ENCODE peak calls at places on chromosomes 13 and 19, in five cellular contexts. D, N, P, L and M are unnamed samples.

GRCh38 chr13:24662195-24663088 is 17.8 kb upstream of the ATP12A start:
- DNase-seq in D (no peak), L (no peak), N (no peak), P (no peak), M (no peak)

GRCh38 chr19:48635966-48636858 is 967 bp downstream of the DBP start:
- DNase-seq in L (no peak), P (no peak), N (no peak), D (no peak), M (no peak)

GRCh38 chr19:49983645-49984229 is 22.8 kb upstream of the SIGLEC11 start:
- DNase-seq in L (peak), D (no peak), P (no peak), N (peak), M (no peak)

GRCh38 chr13:66216723-66217122 is 1013.4 kb downstream of the PCDH9 start:
- DNase-seq in P (no peak), D (no peak), L (no peak), N (no peak), M (no peak)

GRCh38 chr19:1248454-1249297 is at the start of gene MIDN:
- DNase-seq in D (peak), L (peak), P (peak), N (peak), M (peak)

GRCh38 chr13:72760189-72760588 is 21.5 kb downstream of the DIS3 start:
- DNase-seq in N (no peak), L (no peak), P (no peak), D (no peak), M (no peak)

GRCh38 chr19:44582581-44583265 is 30.6 kb upstream of the IGSF23 start:
- DNase-seq in D (no peak), L (no peak), P (no peak), N (peak), M (no peak)

GRCh38 chr19:40717325-40717879 is 490 bp downstream of the ITPKC start:
- DNase-seq in L (no peak), P (no peak), N (no peak), D (no peak), M (no peak)

GRCh38 chr13:110590577-110590976 is 24.8 kb upstream of the NAXD start:
- DNase-seq in P (no peak), L (no peak), N (no peak), D (no peak), M (no peak)

GRCh38 chr13:48775285-48775684 is 121.6 kb downstream of the CYSLTR2 start:
- DNase-seq in P (no peak), D (no peak), L (no peak), N (peak), M (no peak)

GRCh38 chr13:50320297-50320862 is 305.1 kb downstream of the KCNRG start:
- DNase-seq in N (peak), P (no peak), L (peak), D (no peak), M (no peak)

GRCh38 chr13:74974234-74974879 is 507.6 kb downstream of the TBC1D4 start:
- DNase-seq in D (no peak), P (no peak), L (no peak), N (no peak), M (no peak)

GRCh38 chr19:18481505-18482222 is 40.2 kb downstream of the ELL start:
- DNase-seq in L (no peak), D (no peak), N (no peak), P (no peak), M (no peak)

GRCh38 chr19:49421039-49421877 is 2.0 kb downstream of the PTH2 start:
- DNase-seq in L (peak), D (no peak), N (peak), P (peak), M (no peak)

GRCh38 chr19:13181747-13182388 is 31.7 kb downstream of the IER2 start:
- DNase-seq in N (peak), D (no peak), P (no peak), L (no peak), M (no peak)

GRCh38 chr13:58298556-58299135 is 667.1 kb downstream of the PCDH17 start:
- DNase-seq in L (no peak), N (no peak), D (no peak), P (no peak), M (no peak)

GRCh38 chr13:31595568-31595967 is 143.8 kb upstream of the RXFP2 start:
- DNase-seq in D (no peak), L (no peak), N (peak), P (no peak), M (no peak)

GRCh38 chr19:56507446-56508281 is at the start of gene ZNF471:
- DNase-seq in L (peak), P (peak), D (peak), N (peak), M (peak)

GRCh38 chr13:52850396-52851152 is 2.1 kb upstream of the PCDH8 start:
- DNase-seq in L (peak), D (no peak), P (peak), N (peak), M (no peak)

GRCh38 chr19:48685583-48685982 is 10.2 kb upstream of the FUT2 start:
- DNase-seq in L (no peak), D (no peak), P (no peak), N (no peak), M (no peak)

GRCh38 chr19:21604351-21604926 is 99.0 kb downstream of the ZNF429 start:
- DNase-seq in L (no peak), N (peak), P (no peak), D (no peak), M (no peak)

GRCh38 chr19:32691291-32691951 is at the start of gene NUDT19:
- DNase-seq in N (peak), D (peak), L (no peak), P (peak), M (peak)

GRCh38 chr13:32134241-32134801 is 102.7 kb downstream of the FRY start:
- DNase-seq in L (no peak), D (no peak), N (no peak), P (no peak), M (no peak)

GRCh38 chr19:38266981-38267597 is 2.7 kb downstream of the SPINT2 start:
- DNase-seq in N (no peak), D (no peak), P (no peak), L (no peak), M (no peak)

GRCh38 chr19:46201413-46202310 is 27.9 kb upstream of the IGFL1 start:
- DNase-seq in L (no peak), D (no peak), P (no peak), N (no peak), M (no peak)

GRCh38 chr19:47663911-47664771 is 49.1 kb upstream of the EHD2 start:
- DNase-seq in L (no peak), D (peak), P (no peak), N (peak), M (peak)

GRCh38 chr13:21973437-21974125 is 302.7 kb downstream of the FGF9 start:
- DNase-seq in D (no peak), P (no peak), N (no peak), L (no peak), M (no peak)

GRCh38 chr13:94061316-94061715 is 418.2 kb downstream of the DCT start:
- DNase-seq in L (no peak), N (peak), D (no peak), P (no peak), M (no peak)

GRCh38 chr13:113653264-113654174 is 4.5 kb downstream of the ATP4B start:
- DNase-seq in D (no peak), L (peak), P (no peak), N (no peak), M (no peak)

GRCh38 chr19:19459099-19459498 is 53.6 kb downstream of the GATAD2A start:
- DNase-seq in N (no peak), D (no peak), P (no peak), L (no peak), M (no peak)

GRCh38 chr19:51976852-51977251 is 9.8 kb downstream of the ZNF350 start:
- DNase-seq in D (no peak), L (no peak), P (no peak), N (no peak), M (no peak)

GRCh38 chr19:16330368-16330801 is 5.8 kb downstream of the KLF2 start:
- DNase-seq in N (peak), P (no peak), D (no peak), L (no peak), M (peak)

GRCh38 chr13:113155982-113156655 is 2.3 kb upstream of the PROZ start:
- DNase-seq in P (no peak), N (no peak), D (no peak), L (no peak), M (no peak)

GRCh38 chr19:48379058-48379457 is 12.3 kb downstream of the KDELR1 start:
- DNase-seq in D (no peak), N (no peak), L (no peak), P (no peak), M (no peak)

GRCh38 chr13:72170571-72170970 is 303.6 kb upstream of the DACH1 start:
- DNase-seq in L (no peak), P (no peak), N (no peak), D (no peak), M (no peak)